ENCODE peak calls at places on chromosome 21, in eight cellular contexts. P, X, D, Y, B, R, G and V are unnamed samples.

GRCh38 chr21:40049031-40049958 is 182.1 kb downstream of the PCP4 start:
- DNase-seq in P (no peak), X (peak; percentile 89), D (peak; percentile 14), Y (no peak), B (no peak), R (no peak), G (peak; percentile 5), V (no peak)

GRCh38 chr21:38626311-38626710 is 128.0 kb upstream of the ERG start:
- DNase-seq in P (no peak), X (no peak), D (no peak), Y (no peak), B (no peak), R (no peak), G (no peak), V (no peak)

GRCh38 chr21:14306143-14306907 is 76.6 kb downstream of the HSPA13 start:
- DNase-seq in P (peak; percentile 24), X (no peak), D (no peak), Y (no peak), B (peak; percentile 21), R (peak; percentile 37), G (peak; percentile 46), V (peak; percentile 46)

GRCh38 chr21:33962290-33962689 is 46.7 kb upstream of the ATP5PO start:
- DNase-seq in P (no peak), X (no peak), D (no peak), Y (no peak), B (no peak), R (no peak), G (no peak), V (no peak)

GRCh38 chr21:32641715-32642698 is 29.8 kb upstream of the CFAP298 start:
- DNase-seq in P (no peak), X (no peak), D (no peak), Y (no peak), B (no peak), R (no peak), G (no peak), V (no peak)

GRCh38 chr21:42859891-42860230 is 19.5 kb downstream of the WDR4 start:
- DNase-seq in P (no peak), X (no peak), D (no peak), Y (no peak), B (no peak), R (no peak), G (no peak), V (no peak)

GRCh38 chr21:26844258-26845065 is 747 bp downstream of the ADAMTS1 start:
- DNase-seq in P (no peak), X (peak; percentile 86), D (peak; percentile 53), Y (no peak), B (no peak), R (peak; percentile 53), G (peak; percentile 44), V (peak; percentile 56)

GRCh38 chr21:45698493-45698947 is 55.0 kb downstream of the PCBP3 start:
- DNase-seq in P (peak; percentile 90), X (peak; percentile 87), D (no peak), Y (no peak), B (no peak), R (peak; percentile 98), G (peak; percentile 99), V (peak; percentile 61)

GRCh38 chr21:45053561-45053960 is 20.8 kb upstream of the ADARB1 start:
- DNase-seq in P (no peak), X (peak; percentile 46), D (no peak), Y (no peak), B (no peak), R (no peak), G (no peak), V (no peak)

GRCh38 chr21:31798842-31799691 is 67.1 kb upstream of the SCAF4 start:
- DNase-seq in P (no peak), X (no peak), D (no peak), Y (no peak), B (no peak), R (no peak), G (no peak), V (no peak)

GRCh38 chr21:39180429-39181019 is 2.7 kb downstream of the PSMG1 start:
- DNase-seq in P (no peak), X (no peak), D (no peak), Y (no peak), B (no peak), R (no peak), G (peak; percentile 13), V (peak; percentile 28)

GRCh38 chr21:15850645-15851044 is 120.9 kb downstream of the USP25 start:
- DNase-seq in P (no peak), X (no peak), D (no peak), Y (no peak), B (no peak), R (peak; percentile 73), G (peak; percentile 48), V (peak; percentile 88)

GRCh38 chr21:38440746-38441145 is 57.5 kb downstream of the ERG start:
- DNase-seq in P (no peak), X (no peak), D (no peak), Y (peak; percentile 17), B (no peak), R (peak; percentile 95), G (peak; percentile 74), V (peak; percentile 92)

GRCh38 chr21:45853703-45854342 is 127.7 kb upstream of the COL6A1 start:
- DNase-seq in P (no peak), X (peak; percentile 40), D (no peak), Y (no peak), B (no peak), R (no peak), G (peak; percentile 36), V (no peak)

GRCh38 chr21:8989261-8989882 is 1532.0 kb upstream of the TPTE start:
- DNase-seq in P (peak; percentile 62), X (no peak), D (no peak), Y (no peak), B (peak; percentile 71), R (no peak), G (no peak), V (no peak)

GRCh38 chr21:45421846-45422775 is 17.1 kb downstream of the COL18A1 start:
- DNase-seq in P (peak; percentile 24), X (peak; percentile 68), D (no peak), Y (no peak), B (no peak), R (no peak), G (no peak), V (no peak)

GRCh38 chr21:36330904-36331303 is 10.9 kb downstream of the MORC3 start:
- DNase-seq in P (peak; percentile 69), X (no peak), D (peak; percentile 61), Y (peak; percentile 10), B (peak; percentile 46), R (peak; percentile 72), G (peak; percentile 67), V (peak; percentile 80)

GRCh38 chr21:41369105-41369914 is 7.5 kb downstream of the MX2 start:
- DNase-seq in P (no peak), X (peak; percentile 78), D (peak; percentile 84), Y (no peak), B (no peak), R (no peak), G (no peak), V (no peak)

GRCh38 chr21:14989359-14989758 is 75.4 kb downstream of the NRIP1 start:
- DNase-seq in P (peak; percentile 49), X (no peak), D (no peak), Y (no peak), B (no peak), R (peak; percentile 61), G (no peak), V (peak; percentile 40)

GRCh38 chr21:40567511-40567910 is 279.4 kb downstream of the DSCAM start:
- DNase-seq in P (no peak), X (no peak), D (no peak), Y (no peak), B (no peak), R (no peak), G (no peak), V (no peak)

GRCh38 chr21:35352066-35352770 is 303.1 kb upstream of the RUNX1 start:
- DNase-seq in P (no peak), X (no peak), D (no peak), Y (no peak), B (no peak), R (peak; percentile 75), G (no peak), V (no peak)

GRCh38 chr21:38351176-38351959 is 94.6 kb downstream of the KCNJ15 start:
- DNase-seq in P (no peak), X (no peak), D (no peak), Y (no peak), B (no peak), R (no peak), G (no peak), V (no peak)

GRCh38 chr21:42443181-42443785 is 39.6 kb downstream of the UBASH3A start:
- DNase-seq in P (no peak), X (no peak), D (no peak), Y (no peak), B (no peak), R (no peak), G (no peak), V (no peak)

GRCh38 chr21:39556176-39556575 is 56.6 kb upstream of the B3GALT5 start:
- DNase-seq in P (no peak), X (no peak), D (peak; percentile 69), Y (no peak), B (no peak), R (no peak), G (no peak), V (no peak)

GRCh38 chr21:37045139-37045538 is 27.7 kb downstream of the PIGP start:
- DNase-seq in P (no peak), X (no peak), D (no peak), Y (peak; percentile 89), B (no peak), R (no peak), G (no peak), V (no peak)

GRCh38 chr21:44065428-44065827 is 41.8 kb upstream of the PWP2 start:
- DNase-seq in P (no peak), X (no peak), D (no peak), Y (peak; percentile 35), B (no peak), R (peak; percentile 63), G (peak; percentile 24), V (no peak)

GRCh38 chr21:37270576-37271365 is 3.6 kb upstream of the VPS26C start:
- DNase-seq in P (no peak), X (no peak), D (no peak), Y (no peak), B (no peak), R (no peak), G (no peak), V (no peak)

GRCh38 chr21:35005077-35005476 is 44.0 kb downstream of the RUNX1 start:
- DNase-seq in P (no peak), X (no peak), D (no peak), Y (no peak), B (no peak), R (no peak), G (no peak), V (no peak)

GRCh38 chr21:31326478-31327247 is 17.4 kb downstream of the TIAM1 start:
- DNase-seq in P (no peak), X (no peak), D (no peak), Y (no peak), B (no peak), R (peak; percentile 35), G (no peak), V (peak; percentile 12)

GRCh38 chr21:16117851-16118592 is 388.2 kb downstream of the USP25 start:
- DNase-seq in P (peak; percentile 46), X (no peak), D (no peak), Y (no peak), B (no peak), R (peak; percentile 64), G (peak; percentile 17), V (peak; percentile 68)

GRCh38 chr21:46368533-46369285 is 44.8 kb downstream of the PCNT start:
- DNase-seq in P (no peak), X (no peak), D (no peak), Y (no peak), B (no peak), R (no peak), G (no peak), V (peak; percentile 17)

GRCh38 chr21:34726627-34727337 is 58.0 kb downstream of the CLIC6 start:
- DNase-seq in P (no peak), X (no peak), D (no peak), Y (no peak), B (no peak), R (no peak), G (no peak), V (no peak)

GRCh38 chr21:29371464-29371863 is 72.7 kb downstream of the BACH1 start:
- DNase-seq in P (no peak), X (no peak), D (no peak), Y (no peak), B (no peak), R (no peak), G (no peak), V (no peak)

GRCh38 chr21:38679531-38679930 is 126.2 kb upstream of the ETS2 start:
- DNase-seq in P (no peak), X (no peak), D (no peak), Y (no peak), B (no peak), R (peak; percentile 74), G (peak; percentile 39), V (peak; percentile 75)